ENCODE peak calls at places on chromosomes 12 and 14, in eight cellular contexts. A is mucosa of descending colon, K is H9, P is mammary epithelial cell, H is testis, U is ovary, L is adrenal gland, W is A549. Z is an unnamed sample.
A peak's percentile ranks its signal among the peaks of the same experiment; 100 is the strongest.

GRCh38 chr12:102685172-102685571 is 204.8 kb upstream of the IGF1 start:
- DNase-seq in H (no peak), A (no peak), W (no peak), U (no peak), L (no peak), P (no peak), K (no peak), Z (no peak)

GRCh38 chr12:103011974-103012763 is 54.7 kb downstream of the ASCL1 start:
- DNase-seq in L (no peak), H (no peak), A (no peak), U (no peak), K (no peak), P (no peak), W (no peak), Z (no peak)

GRCh38 chr12:94725375-94726168 is 75.2 kb upstream of the TMCC3 start:
- DNase-seq in U (no peak), W (peak; percentile 30), H (no peak), A (no peak), P (peak; percentile 66), K (peak; percentile 53), L (peak; percentile 48), Z (no peak)

GRCh38 chr12:113880337-113880736 is 85.8 kb downstream of the RBM19 start:
- DNase-seq in U (no peak), L (no peak), P (no peak), A (no peak), H (no peak), W (no peak), K (no peak), Z (no peak)

GRCh38 chr12:42372154-42372791 is 46.3 kb downstream of the PPHLN1 start:
- DNase-seq in A (no peak), W (peak; percentile 34), K (no peak), L (peak; percentile 15), H (no peak), P (peak; percentile 38), U (no peak), Z (no peak)

GRCh38 chr12:130838284-130838950 is 633 bp downstream of the STX2 start:
- DNase-seq in P (peak; percentile 39), K (peak; percentile 66), H (peak; percentile 35), A (peak; percentile 71), W (peak; percentile 25), U (peak; percentile 42), L (peak; percentile 19), Z (no peak)

GRCh38 chr12:106228320-106228710 is 19.5 kb downstream of the CKAP4 start:
- DNase-seq in K (no peak), H (no peak), P (no peak), W (no peak), U (no peak), A (no peak), L (no peak), Z (no peak)

GRCh38 chr12:94792690-94793089 is 142.3 kb upstream of the TMCC3 start:
- DNase-seq in P (no peak), K (no peak), U (peak; percentile 57), W (no peak), A (no peak), H (peak; percentile 18), L (peak; percentile 6), Z (no peak)

GRCh38 chr14:103207404-103208072 is 84.3 kb downstream of the TNFAIP2 start:
- DNase-seq in H (peak; percentile 44), P (no peak), W (no peak), K (peak; percentile 36), L (peak; percentile 34), U (peak; percentile 64), A (no peak), Z (peak; percentile 85)

GRCh38 chr14:50955373-50956043 is 11.2 kb upstream of the PYGL start:
- DNase-seq in P (peak; percentile 98), U (no peak), W (peak; percentile 90), K (peak; percentile 85), H (peak; percentile 66), A (peak; percentile 83), L (peak; percentile 96), Z (peak; percentile 79)

GRCh38 chr12:105317453-105317852 is 13.0 kb upstream of the C12orf75 start:
- DNase-seq in K (no peak), P (peak; percentile 32), H (no peak), W (no peak), U (no peak), A (no peak), L (no peak), Z (no peak)

GRCh38 chr12:94560416-94561221 is 89.7 kb downstream of the TMCC3 start:
- DNase-seq in U (peak; percentile 42), W (peak; percentile 21), L (peak; percentile 43), A (peak; percentile 83), P (peak; percentile 98), K (peak; percentile 95), H (no peak), Z (no peak)

GRCh38 chr12:114827460-114827859 is 143.5 kb upstream of the TBX3 start:
- DNase-seq in A (no peak), U (no peak), W (no peak), H (no peak), K (no peak), P (no peak), L (no peak), Z (no peak)

GRCh38 chr14:100784523-100785337 is 41.2 kb upstream of the MEG3 start:
- DNase-seq in H (no peak), W (no peak), A (no peak), P (no peak), U (no peak), L (no peak), K (no peak), Z (no peak)

GRCh38 chr12:43728117-43728516 is 30.5 kb downstream of the PUS7L start:
- DNase-seq in K (no peak), W (no peak), P (no peak), U (no peak), H (no peak), A (no peak), L (no peak), Z (no peak)

GRCh38 chr12:43728698-43729097 is 29.9 kb downstream of the PUS7L start:
- DNase-seq in P (no peak), H (no peak), K (no peak), U (no peak), W (no peak), L (no peak), A (no peak), Z (no peak)

GRCh38 chr12:43722621-43723020 is 36.0 kb downstream of the PUS7L start:
- DNase-seq in K (no peak), U (no peak), H (no peak), A (no peak), L (no peak), W (no peak), P (no peak), Z (no peak)

GRCh38 chr12:43723134-43723533 is 35.5 kb downstream of the PUS7L start:
- DNase-seq in U (no peak), K (no peak), W (no peak), L (no peak), H (no peak), P (no peak), A (no peak), Z (no peak)
- H3K4me1 ChIP-seq in U (no peaks in the 10 kb centered on the region), K (no peaks in the 10 kb centered on the region), W (no peaks in the 10 kb centered on the region), L (no peaks in the 10 kb centered on the region), H (no peaks in the 10 kb centered on the region), P (no peaks in the 10 kb centered on the region), A (no peaks in the 10 kb centered on the region), Z (no peaks in the 10 kb centered on the region)

GRCh38 chr12:13173012-13173441 is 23.5 kb upstream of the EMP1 start:
- DNase-seq in K (no peak), P (no peak), L (no peak), W (no peak), U (no peak), H (no peak), A (no peak), Z (no peak)
- H3K4me1 ChIP-seq in K (peaks cover 8% of the 10 kb centered on the region), P (peaks cover 50% of the 10 kb centered on the region), L (peaks cover 4% of the 10 kb centered on the region), W (peaks cover 19% of the 10 kb centered on the region), U (no peaks in the 10 kb centered on the region), H (no peaks in the 10 kb centered on the region), A (no peaks in the 10 kb centered on the region), Z (no peaks in the 10 kb centered on the region)

GRCh38 chr14:24238527-24239037 is 3.8 kb downstream of the TINF2 start:
- DNase-seq in A (no peak), U (no peak), L (no peak), K (no peak), P (no peak), W (no peak), H (no peak), Z (no peak)
- H3K4me1 ChIP-seq in A (peaks cover 24% of the 10 kb centered on the region), U (peaks cover 7% of the 10 kb centered on the region), L (peaks cover 63% of the 10 kb centered on the region), K (peaks cover 2% of the 10 kb centered on the region), P (peaks cover 43% of the 10 kb centered on the region), W (peaks cover 17% of the 10 kb centered on the region), H (peaks cover 22% of the 10 kb centered on the region), Z (peaks cover under 1% of the 10 kb centered on the region)

DNA sequence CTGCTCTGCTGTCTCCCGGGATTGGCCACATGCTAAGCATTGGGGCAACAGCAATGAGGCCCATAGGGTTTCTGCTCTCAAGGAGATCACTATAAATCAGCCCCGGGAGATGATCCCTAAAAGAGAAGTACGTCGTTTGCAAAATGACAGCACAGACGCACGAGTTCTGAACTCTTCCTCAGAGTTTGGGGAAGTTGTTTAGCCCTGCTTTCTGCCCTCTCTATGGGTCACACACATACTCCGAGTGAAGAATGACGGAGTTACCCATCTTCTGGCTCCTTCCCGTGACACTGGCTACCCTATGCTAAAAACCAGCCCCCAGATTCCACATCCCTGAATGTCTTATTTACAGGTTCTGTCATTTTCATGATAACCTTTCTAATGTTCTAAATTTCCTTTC is 258.0 kb upstream of the PLEKHG7 start:
- DNase-seq in H (peak; percentile 48), U (no peak), K (no peak), W (no peak), L (peak; percentile 46), P (no peak), A (no peak), Z (no peak)
- H3K4me1 ChIP-seq in H (peaks cover 6% of the 10 kb centered on the region), U (peaks cover 5% of the 10 kb centered on the region), K (no peaks in the 10 kb centered on the region), W (peaks cover 10% of the 10 kb centered on the region), L (peaks cover 16% of the 10 kb centered on the region), P (peaks cover 22% of the 10 kb centered on the region), A (no peaks in the 10 kb centered on the region), Z (no peaks in the 10 kb centered on the region)

GRCh38 chr12:6333029-6333428 is 8.8 kb downstream of the TNFRSF1A start:
- DNase-seq in W (no peak), L (no peak), U (no peak), P (no peak), H (no peak), A (peak; percentile 77), K (no peak), Z (no peak)
- H3K4me1 ChIP-seq in W (peaks cover 93% of the 10 kb centered on the region), L (peaks cover 87% of the 10 kb centered on the region), U (peaks cover 21% of the 10 kb centered on the region), P (peaks cover 72% of the 10 kb centered on the region), H (peaks cover 46% of the 10 kb centered on the region), A (peaks cover 61% of the 10 kb centered on the region), K (peaks cover 20% of the 10 kb centered on the region), Z (no peaks in the 10 kb centered on the region)

DNA sequence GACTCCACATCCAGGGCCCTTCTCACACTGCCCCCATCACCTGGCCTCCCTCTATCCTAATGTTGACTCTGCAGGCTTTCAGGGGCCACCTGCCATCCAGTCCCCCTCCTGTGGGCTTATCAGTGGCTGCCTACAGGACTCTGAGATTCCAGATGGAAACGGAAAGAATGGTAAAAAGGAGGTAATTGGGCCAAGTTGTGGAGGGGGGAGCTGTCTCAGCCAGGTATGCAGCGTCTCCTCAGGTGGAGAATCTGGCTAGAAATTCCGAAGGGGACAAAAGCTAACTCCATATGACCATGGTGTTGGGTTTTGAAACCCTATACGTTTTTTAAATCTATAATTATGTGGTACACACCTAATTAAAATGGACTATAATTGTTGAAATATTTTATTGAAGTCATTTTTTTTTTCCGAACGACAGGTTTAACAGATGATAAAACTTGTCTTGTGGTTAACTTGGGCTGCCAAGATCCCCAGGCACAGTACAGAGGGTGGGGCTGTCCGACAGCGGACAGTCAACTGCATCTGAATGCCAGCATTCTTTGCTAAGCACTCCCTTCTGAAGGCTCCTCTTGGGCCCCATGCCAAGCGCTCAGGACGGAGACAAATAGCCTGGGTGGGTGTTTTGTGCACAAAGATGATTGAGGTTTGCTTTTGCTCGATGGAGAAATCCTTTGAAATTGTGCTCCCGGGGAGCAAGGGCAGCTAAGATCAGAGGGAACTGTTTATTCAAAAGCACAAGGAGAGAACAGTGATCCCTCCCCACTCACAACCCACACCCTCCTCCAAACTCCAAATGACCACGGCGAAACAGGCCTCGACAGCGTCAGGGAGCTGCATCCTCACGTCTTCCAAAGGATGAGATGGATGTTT is 365.6 kb downstream of the BCL11B start:
- DNase-seq in K (no peak), W (peak; percentile 71), L (peak; percentile 19), H (peak; percentile 77), U (peak; percentile 53), A (no peak), P (peak; percentile 93), Z (peak; percentile 73)
- H3K4me1 ChIP-seq in K (peaks cover 8% of the 10 kb centered on the region), W (peaks cover 73% of the 10 kb centered on the region), L (no peaks in the 10 kb centered on the region), H (peaks cover 4% of the 10 kb centered on the region), U (peaks cover 1% of the 10 kb centered on the region), A (no peaks in the 10 kb centered on the region), P (peaks cover 72% of the 10 kb centered on the region), Z (no peaks in the 10 kb centered on the region)

Z was measured in aorta.